ENCODE peak calls at places on chromosomes 11 and 22, in seven cellular contexts. G is NCI-H2081, Q is LHCN-M2, X is GM12865, S is T1000, U is nephron progenitor cell, E is RWPE1. N is an unnamed sample.

GRCh38 chr11:33530824-33531223 is 169.8 kb downstream of the C11orf91 start:
- DNase-seq in X (no peak), Q (peak), S (no peak), G (no peak), U (no peak), E (no peak), N (no peak)

GRCh38 chr11:44565746-44566558 is 489 bp downstream of the CD82 start:
- DNase-seq in E (peak), U (no peak), S (no peak), X (no peak), G (peak), Q (no peak), N (peak)

GRCh38 chr11:112554586-112554985 is 293.9 kb upstream of the PLET1 start:
- DNase-seq in U (no peak), E (no peak), Q (no peak), X (no peak), S (no peak), G (no peak), N (no peak)

GRCh38 chr11:102420547-102420946 is 32.0 kb downstream of the TMEM123 start:
- DNase-seq in E (no peak), U (no peak), Q (no peak), S (no peak), X (peak), G (no peak), N (no peak)

GRCh38 chr11:64838600-64839334 is 5.7 kb downstream of the CDC42BPG start:
- DNase-seq in U (no peak), Q (no peak), X (no peak), E (no peak), G (no peak), S (no peak), N (no peak)

GRCh38 chr11:75786101-75786736 is 17.6 kb downstream of the DGAT2 start:
- DNase-seq in G (no peak), Q (no peak), S (no peak), U (no peak), X (no peak), E (no peak), N (no peak)

GRCh38 chr22:47687776-47688175 is 925.3 kb downstream of the TBC1D22A start:
- DNase-seq in S (no peak), E (no peak), U (no peak), G (no peak), Q (no peak), X (no peak), N (no peak)

GRCh38 chr11:100445231-100445735 is 241.8 kb upstream of the ARHGAP42 start:
- DNase-seq in U (no peak), X (no peak), Q (no peak), E (no peak), G (peak), S (no peak), N (no peak)